ENCODE peak calls at places on chromosomes 1 and 21, in eight cellular contexts. B is cardiac muscle cell, A is uterus, M is PC-3, J is Panc1, Z is HCT116, G is H1, E is PC-9. S is an unnamed sample. For H3K36me3, the result is how much of the 10 kb centered on the place peaks cover.

GRCh38 chr1:229296541-229296941 is 25.6 kb downstream of the RAB4A start:
- DNase-seq in B (peak), A (no peak), M (no peak), J (no peak), Z (no peak), G (no peak), E (no peak), S (no peak)

GRCh38 chr1:2494323-2494693 is 18.2 kb downstream of the PLCH2 start:
- DNase-seq in B (no peak), A (no peak), M (peak), J (peak), Z (peak), G (no peak), E (peak), S (peak)

GRCh38 chr1:207748737-207749528 is 2.9 kb upstream of the CD46 start:
- DNase-seq in B (no peak), A (no peak), M (peak), J (no peak), Z (peak), G (no peak), E (peak), S (peak)

GRCh38 chr1:29754608-29755375 is 518.5 kb downstream of the PTPRU start:
- DNase-seq in B (no peak), A (no peak), M (no peak), J (no peak), Z (no peak), G (no peak), E (no peak), S (no peak)

GRCh38 chr1:158101944-158102343 is 78.8 kb upstream of the CD1D start:
- DNase-seq in B (no peak), A (no peak), M (peak), J (no peak), Z (peak), G (no peak), E (no peak), S (no peak)

GRCh38 chr1:101308001-101308659 is 71.3 kb downstream of the S1PR1 start:
- DNase-seq in B (no peak), A (no peak), M (no peak), J (no peak), Z (no peak), G (no peak), E (no peak), S (no peak)

GRCh38 chr1:205917466-205918248 is 25.6 kb downstream of the SLC26A9 start:
- DNase-seq in B (no peak), A (no peak), M (no peak), J (no peak), Z (no peak), G (no peak), E (no peak), S (no peak)

GRCh38 chr1:230268371-230269170 is 157.6 kb downstream of the PGBD5 start:
- DNase-seq in B (peak), A (no peak), M (peak), J (no peak), Z (peak), G (no peak), E (peak), S (peak)

GRCh38 chr1:103496014-103496635 is 29.4 kb upstream of the RNPC3 start:
- DNase-seq in B (no peak), A (no peak), M (peak), J (no peak), Z (no peak), G (no peak), E (no peak), S (no peak)

GRCh38 chr21:15121655-15122120 is 56.9 kb upstream of the NRIP1 start:
- DNase-seq in B (no peak), A (no peak), M (peak), J (no peak), Z (no peak), G (no peak), E (no peak), S (no peak)

GRCh38 chr1:114756949-114757454 is 782 bp downstream of the CSDE1 start:
- DNase-seq in B (peak), A (peak), M (peak), J (no peak), Z (no peak), G (no peak), E (peak), S (no peak)

GRCh38 chr1:998905-999796 is 746 bp downstream of the HES4 start:
- DNase-seq in B (peak), A (peak), M (peak), J (no peak), Z (no peak), G (no peak), E (peak), S (peak)

GRCh38 chr1:52571783-52572182 is 18.9 kb upstream of the TUT4 start:
- DNase-seq in B (no peak), A (no peak), M (peak), J (no peak), Z (no peak), G (no peak), E (no peak), S (no peak)

GRCh38 chr1:151511636-151512215 is 539 bp downstream of the CGN start:
- DNase-seq in B (peak), A (no peak), M (peak), J (no peak), Z (no peak), G (no peak), E (peak), S (peak)

GRCh38 chr1:100463809-100464424 is 74.0 kb upstream of the GPR88 start:
- DNase-seq in B (peak), A (no peak), M (peak), J (no peak), Z (peak), G (no peak), E (peak), S (peak)

GRCh38 chr1:31708324-31708723 is 4.5 kb upstream of the COL16A1 start:
- DNase-seq in B (no peak), A (no peak), M (no peak), J (no peak), Z (no peak), G (no peak), E (no peak), S (no peak)

GRCh38 chr21:34801519-34802132 is 132.8 kb downstream of the CLIC6 start:
- DNase-seq in B (no peak), A (no peak), M (peak), J (no peak), Z (no peak), G (peak), E (no peak), S (peak)

GRCh38 chr1:71071720-71072119 is 9.1 kb downstream of the ZRANB2 start:
- DNase-seq in B (no peak), A (no peak), M (no peak), J (no peak), Z (no peak), G (no peak), E (no peak), S (no peak)

GRCh38 chr1:77021637-77022036 is 154.4 kb downstream of the ST6GALNAC5 start:
- DNase-seq in B (no peak), A (no peak), M (no peak), J (no peak), Z (no peak), G (no peak), E (no peak), S (no peak)

GRCh38 chr1:4624141-4624715 is 30.2 kb upstream of the AJAP1 start:
- DNase-seq in B (no peak), A (no peak), M (no peak), J (no peak), Z (no peak), G (no peak), E (no peak), S (no peak)

GRCh38 chr1:111269820-111270406 is 20.7 kb upstream of the CHIA start:
- DNase-seq in B (no peak), A (no peak), M (no peak), J (no peak), Z (no peak), G (no peak), E (no peak), S (no peak)

GRCh38 chr21:28537371-28538079 is 455.2 kb downstream of the LTN1 start:
- DNase-seq in B (no peak), A (no peak), M (peak), J (no peak), Z (no peak), G (no peak), E (no peak), S (no peak)

GRCh38 chr1:109959974-109960744 is 24.4 kb upstream of the AHCYL1 start:
- DNase-seq in B (peak), A (no peak), M (peak), J (peak), Z (no peak), G (no peak), E (peak), S (peak)

GRCh38 chr1:207240325-207241095 is 81.0 kb upstream of the CD55 start:
- DNase-seq in B (no peak), A (no peak), M (peak), J (no peak), Z (no peak), G (no peak), E (peak), S (no peak)

GRCh38 chr1:40662864-40663263 is 2.6 kb downstream of the RIMS3 start:
- DNase-seq in B (no peak), A (no peak), M (peak), J (no peak), Z (no peak), G (no peak), E (peak), S (no peak)

GRCh38 chr1:62230724-62231123 is 36.1 kb downstream of the L1TD1 start:
- DNase-seq in B (no peak), A (no peak), M (peak), J (no peak), Z (peak), G (no peak), E (peak), S (no peak)

GRCh38 chr1:115429242-115429641 is 91.2 kb upstream of the NGF start:
- DNase-seq in B (no peak), A (no peak), M (peak), J (no peak), Z (peak), G (no peak), E (no peak), S (no peak)

GRCh38 chr1:25990702-25991395 is 7.0 kb downstream of the PAFAH2 start:
- DNase-seq in B (no peak), A (no peak), M (no peak), J (no peak), Z (no peak), G (no peak), E (no peak), S (no peak)

GRCh38 chr1:210252621-210253041 is 20.0 kb downstream of the SERTAD4 start:
- DNase-seq in B (peak), A (no peak), M (no peak), J (no peak), Z (no peak), G (peak), E (peak), S (no peak)

GRCh38 chr1:116873680-116874271 is 35.9 kb upstream of the PTGFRN start:
- DNase-seq in B (no peak), A (no peak), M (no peak), J (no peak), Z (no peak), G (no peak), E (no peak), S (no peak)

GRCh38 chr1:40776236-40777072 is 7.1 kb upstream of the KCNQ4 start:
- DNase-seq in B (no peak), A (no peak), M (no peak), J (no peak), Z (no peak), G (no peak), E (no peak), S (no peak)

GRCh38 chr1:21541835-21542234 is 32.6 kb downstream of the ALPL start:
- DNase-seq in B (no peak), A (no peak), M (no peak), J (no peak), Z (no peak), G (no peak), E (no peak), S (no peak)

GRCh38 chr1:1212780-1213152 is 1.2 kb downstream of the TNFRSF4 start:
- DNase-seq in B (no peak), A (no peak), M (no peak), J (no peak), Z (no peak), G (no peak), E (no peak), S (no peak)

GRCh38 chr1:65791860-65792670 is 630 bp upstream of the PDE4B start:
- DNase-seq in B (peak), A (no peak), M (no peak), J (no peak), Z (no peak), G (no peak), E (no peak), S (no peak)

GRCh38 chr1:84406209-84406917 is 8.1 kb downstream of the DNASE2B start:
- DNase-seq in B (no peak), A (no peak), M (peak), J (no peak), Z (peak), G (no peak), E (no peak), S (no peak)

GRCh38 chr1:71231751-71232150 is 150.9 kb upstream of the ZRANB2 start:
- DNase-seq in B (no peak), A (no peak), M (no peak), J (no peak), Z (no peak), G (no peak), E (no peak), S (no peak)

GRCh38 chr1:225777058-225777582 is 506 bp upstream of the SRP9 start:
- DNase-seq in B (no peak), A (no peak), M (peak), J (no peak), Z (no peak), G (no peak), E (no peak), S (no peak)

GRCh38 chr1:54615531-54616245 is 7.6 kb downstream of the FAM151A start:
- DNase-seq in B (no peak), A (peak), M (no peak), J (no peak), Z (no peak), G (no peak), E (no peak), S (peak)

GRCh38 chr1:246447501-246447900 is 59.6 kb downstream of the SMYD3 start:
- DNase-seq in B (no peak), A (no peak), M (no peak), J (no peak), Z (no peak), G (no peak), E (no peak), S (no peak)

DNA sequence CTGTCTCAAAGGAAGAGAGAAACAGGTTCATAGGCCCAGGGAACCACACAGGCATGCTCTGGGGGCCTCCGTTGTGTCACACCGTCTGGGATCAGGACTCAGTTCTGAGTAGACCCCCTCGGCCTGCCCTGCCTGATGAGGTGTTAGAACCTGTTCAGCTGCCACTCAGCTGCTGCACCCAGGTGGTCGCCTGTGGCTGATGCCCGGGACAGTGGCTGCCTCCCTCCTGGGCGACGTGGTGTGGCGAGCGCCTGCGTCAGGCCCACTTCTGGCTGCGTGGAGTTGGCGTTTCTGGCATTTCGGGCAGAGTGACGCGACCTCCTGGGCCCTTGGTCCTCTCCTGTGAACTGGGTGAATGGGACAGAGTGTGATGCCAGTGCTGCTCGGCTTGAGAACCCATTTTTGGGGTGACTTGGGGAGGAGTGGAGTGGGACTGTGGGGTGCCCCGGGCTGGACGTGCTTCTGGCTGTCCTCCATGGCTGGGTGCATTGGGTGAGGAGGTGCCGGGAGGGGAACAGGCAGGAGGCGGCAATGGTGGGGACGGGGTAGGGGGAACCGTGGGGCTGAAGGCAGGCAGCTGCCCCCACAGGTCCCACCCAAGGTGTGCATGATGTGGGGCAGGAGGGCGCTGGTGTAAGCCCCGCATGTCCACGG is 10.8 kb downstream of the CFAP410 start:
- DNase-seq in B (no peak), A (no peak), M (no peak), J (no peak), Z (no peak), G (no peak), E (no peak), S (no peak)
- H3K36me3 ChIP-seq in B (under half), A (under half), M (under half), J (under half), Z (under half), G (under half), E (under half), S (under half)

GRCh38 chr1:202908998-202909397 is 18.0 kb downstream of the KLHL12 start:
- DNase-seq in B (no peak), A (no peak), M (no peak), J (no peak), Z (no peak), G (no peak), E (no peak), S (no peak)

GRCh38 chr1:202915146-202915545 is 11.9 kb downstream of the KLHL12 start:
- DNase-seq in B (no peak), A (no peak), M (no peak), J (no peak), Z (no peak), G (no peak), E (no peak), S (no peak)

DNA sequence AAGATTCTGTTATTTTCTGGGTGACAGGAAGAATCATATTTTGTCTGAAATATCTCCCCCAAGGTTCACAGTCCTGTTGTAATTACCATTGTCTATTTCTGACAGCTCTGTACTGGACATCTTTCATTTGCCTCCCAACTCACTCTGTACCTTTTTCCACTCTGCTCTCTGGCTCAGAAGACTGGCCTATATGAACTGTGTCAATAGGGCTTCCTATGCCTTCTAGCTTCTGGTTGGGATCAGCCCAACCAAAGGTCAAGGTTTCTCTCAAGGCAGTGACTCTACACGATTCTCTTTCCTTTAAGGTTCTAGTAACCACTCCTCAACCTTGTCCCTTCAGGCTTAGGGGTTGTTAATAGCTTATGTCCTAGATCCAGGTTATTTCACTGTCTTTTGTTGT is 17.5 kb downstream of the KLHL12 start:
- DNase-seq in B (no peak), A (no peak), M (no peak), J (no peak), Z (no peak), G (no peak), E (no peak), S (no peak)
- H3K36me3 ChIP-seq in B (under half), A (under half), M (under half), J (under half), Z (under half), G (under half), E (under half), S (half or more)

GRCh38 chr1:194857413-194857812 is 1671.0 kb upstream of the B3GALT2 start:
- DNase-seq in B (no peak), A (no peak), M (no peak), J (no peak), Z (no peak), G (no peak), E (no peak), S (no peak)
- H3K36me3 ChIP-seq in B (under half), A (under half), M (under half), J (under half), Z (under half), G (under half), E (under half), S (under half)

GRCh38 chr1:165675794-165676193 is 22.6 kb downstream of the ALDH9A1 start:
- DNase-seq in B (no peak), A (no peak), M (peak), J (no peak), Z (no peak), G (no peak), E (no peak), S (no peak)
- H3K36me3 ChIP-seq in B (under half), A (under half), M (half or more), J (under half), Z (under half), G (under half), E (under half), S (under half)

GRCh38 chr1:150159550-150159949 is 9.8 kb downstream of the PLEKHO1 start:
- DNase-seq in B (no peak), A (no peak), M (no peak), J (no peak), Z (no peak), G (no peak), E (no peak), S (no peak)

GRCh38 chr1:150154143-150154542 is 4.4 kb downstream of the PLEKHO1 start:
- DNase-seq in B (no peak), A (peak), M (no peak), J (no peak), Z (no peak), G (no peak), E (no peak), S (no peak)

GRCh38 chr1:150160964-150161626 is 11.4 kb downstream of the PLEKHO1 start:
- DNase-seq in B (no peak), A (peak), M (no peak), J (no peak), Z (no peak), G (no peak), E (no peak), S (no peak)

GRCh38 chr1:150155413-150156071 is 5.8 kb downstream of the PLEKHO1 start:
- DNase-seq in B (no peak), A (no peak), M (no peak), J (no peak), Z (no peak), G (no peak), E (no peak), S (no peak)

DNA sequence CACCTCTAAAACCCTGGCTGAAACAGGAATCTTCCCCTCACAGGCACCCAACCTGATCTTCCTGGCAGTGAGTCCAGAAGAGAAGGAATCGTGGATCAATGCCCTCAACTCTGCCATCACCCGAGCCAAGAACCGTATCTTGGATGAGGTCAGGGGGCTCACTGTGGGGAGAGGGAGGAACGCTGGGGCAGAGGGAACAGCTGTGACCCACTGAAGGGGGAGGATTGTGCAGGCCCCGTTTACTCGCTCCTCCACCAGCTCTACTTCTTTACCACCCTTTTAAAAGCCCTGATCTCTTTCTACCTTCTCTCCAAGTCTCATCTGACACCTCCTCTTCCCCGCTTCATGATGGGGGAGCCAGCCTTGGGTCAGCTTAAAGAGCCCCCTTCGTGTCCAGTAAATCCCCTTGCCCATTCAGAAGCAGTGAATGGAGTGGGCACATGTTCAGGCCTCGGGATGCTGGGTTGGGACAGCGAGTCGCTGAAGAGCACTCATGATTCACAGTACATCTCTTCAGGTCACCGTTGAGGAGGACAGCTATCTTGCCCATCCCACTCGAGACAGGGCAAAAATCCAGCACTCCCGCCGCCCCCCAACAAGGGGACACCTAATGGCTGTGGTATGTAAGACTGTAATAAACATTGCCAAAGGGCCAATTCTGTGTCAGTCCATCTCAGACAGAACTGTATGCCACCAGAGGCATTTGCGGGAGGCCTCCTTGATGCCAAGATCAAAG is 7.3 kb downstream of the PLEKHO1 start:
- DNase-seq in B (no peak), A (peak), M (no peak), J (no peak), Z (no peak), G (no peak), E (no peak), S (no peak)
- H3K36me3 ChIP-seq in B (under half), A (under half), M (under half), J (under half), Z (under half), G (half or more), E (under half), S (half or more)

GRCh38 chr1:46830665-46831322 is 31.9 kb downstream of the CYP4B1 start:
- DNase-seq in B (no peak), A (no peak), M (peak), J (no peak), Z (no peak), G (no peak), E (peak), S (no peak)
- H3K36me3 ChIP-seq in B (under half), A (under half), M (under half), J (under half), Z (under half), G (under half), E (under half), S (under half)

S was measured in HAP-1.